ENCODE peak calls at places on chromosomes 1 and 21, in five cellular contexts. N is PC-3, G is hypothalamus, T is lower leg skin, S is tibial nerve. E is an unnamed sample.
A peak's percentile ranks its signal among the peaks of the same experiment; 100 is the strongest.

GRCh38 chr1:24906760-24907490 is 23.2 kb downstream of the RUNX3 start:
- DNase-seq in N (no peak), G (no peak), T (no peak), S (no peak), E (no peak)

GRCh38 chr1:88979054-88979748 is 13.2 kb downstream of the KYAT3 start:
- DNase-seq in N (peak; percentile 30), G (no peak), T (no peak), S (no peak), E (no peak)

GRCh38 chr1:24945354-24946326 is 15.6 kb upstream of the RUNX3 start:
- DNase-seq in N (no peak), G (no peak), T (no peak), S (no peak), E (no peak)

GRCh38 chr1:236522937-236523703 is 662 bp upstream of the LGALS8 start:
- DNase-seq in N (peak; percentile 18), G (no peak), T (peak; percentile 28), S (peak; percentile 7), E (peak; percentile 33)

GRCh38 chr1:22535399-22535798 is 27.9 kb upstream of the EPHA8 start:
- DNase-seq in N (no peak), G (no peak), T (no peak), S (no peak), E (no peak)

GRCh38 chr21:34205811-34206635 is 132.6 kb downstream of the MRPS6 start:
- DNase-seq in N (peak; percentile 58), G (no peak), T (no peak), S (no peak), E (no peak)

GRCh38 chr1:152347116-152347728 is 12.6 kb downstream of the FLG2 start:
- DNase-seq in N (peak; percentile 91), G (no peak), T (peak; percentile 61), S (peak; percentile 90), E (no peak)

GRCh38 chr1:179251675-179252074 is 22.2 kb upstream of the ABL2 start:
- DNase-seq in N (peak; percentile 44), G (no peak), T (no peak), S (no peak), E (no peak)

GRCh38 chr1:67723620-67724019 is 38.6 kb downstream of the GADD45A start:
- DNase-seq in N (peak; percentile 85), G (no peak), T (no peak), S (no peak), E (no peak)

GRCh38 chr1:115748396-115749130 is 20.0 kb downstream of the CASQ2 start:
- DNase-seq in N (peak; percentile 59), G (no peak), T (no peak), S (no peak), E (no peak)

GRCh38 chr1:53543771-53544695 is 84.8 kb downstream of the DMRTB1 start:
- DNase-seq in N (no peak), G (no peak), T (no peak), S (no peak), E (peak; percentile 4)

GRCh38 chr1:47908258-47908657 is 88.9 kb downstream of the TRABD2B start:
- DNase-seq in N (no peak), G (no peak), T (no peak), S (no peak), E (no peak)

GRCh38 chr1:229751629-229752028 is 125.6 kb downstream of the URB2 start:
- DNase-seq in N (no peak), G (no peak), T (no peak), S (no peak), E (no peak)

GRCh38 chr1:41349361-41350054 is 11.7 kb upstream of the FOXO6 start:
- DNase-seq in N (no peak), G (no peak), T (no peak), S (no peak), E (no peak)

GRCh38 chr1:67710417-67710816 is 25.4 kb downstream of the GADD45A start:
- DNase-seq in N (peak; percentile 65), G (no peak), T (no peak), S (no peak), E (no peak)

GRCh38 chr21:15151385-15152103 is 86.7 kb upstream of the NRIP1 start:
- DNase-seq in N (no peak), G (no peak), T (no peak), S (no peak), E (no peak)

GRCh38 chr1:153587314-153587713 is 21.7 kb upstream of the S100A2 start:
- DNase-seq in N (peak; percentile 24), G (no peak), T (no peak), S (no peak), E (no peak)

GRCh38 chr1:213060836-213061235 is 9.8 kb downstream of the RPS6KC1 start:
- DNase-seq in N (no peak), G (no peak), T (no peak), S (no peak), E (no peak)

GRCh38 chr1:76038306-76039004 is 36.1 kb upstream of the ST6GALNAC3 start:
- DNase-seq in N (no peak), G (no peak), T (no peak), S (no peak), E (no peak)

GRCh38 chr1:226388131-226388530 is 19.8 kb downstream of the PARP1 start:
- DNase-seq in N (no peak), G (no peak), T (no peak), S (no peak), E (no peak)

GRCh38 chr1:177741476-177741875 is 228.4 kb downstream of the SEC16B start:
- DNase-seq in N (no peak), G (no peak), T (no peak), S (no peak), E (no peak)

GRCh38 chr1:112358798-112359408 is 37.1 kb upstream of the CTTNBP2NL start:
- DNase-seq in N (peak; percentile 45), G (peak; percentile 59), T (peak; percentile 86), S (peak; percentile 88), E (peak; percentile 84)

GRCh38 chr21:28851645-28852044 is 141.0 kb downstream of the LTN1 start:
- DNase-seq in N (no peak), G (no peak), T (no peak), S (no peak), E (no peak)

GRCh38 chr1:21572141-21572540 is 62.9 kb downstream of the ALPL start:
- DNase-seq in N (no peak), G (no peak), T (no peak), S (no peak), E (no peak)

GRCh38 chr21:15257646-15258045 is 192.8 kb upstream of the NRIP1 start:
- DNase-seq in N (no peak), G (no peak), T (no peak), S (no peak), E (no peak)

GRCh38 chr1:92784051-92784638 is 763 bp downstream of the EVI5 start:
- DNase-seq in N (peak; percentile 61), G (peak; percentile 47), T (peak; percentile 15), S (peak; percentile 29), E (peak; percentile 44)

E was measured in uterus.